ENCODE peak calls at places on chromosomes 4 and X, in six cellular contexts. F is sigmoid colon, S is K562, V is A549, R is ovary, P is transverse colon. D is an unnamed sample.

GRCh38 chr4:169485791-169486742 is 126.3 kb downstream of the NEK1 start:
- DNase-seq in S (no peak), R (no peak), V (peak; percentile 13), F (no peak), P (peak; percentile 26), D (no peak)

GRCh38 chrX:109954333-109954732 is 48.6 kb upstream of the TMEM164 start:
- DNase-seq in P (no peak), S (no peak), R (no peak), F (no peak), V (no peak), D (no peak)

GRCh38 chr4:52852696-52853095 is 9.4 kb upstream of the RASL11B start:
- DNase-seq in F (no peak), P (no peak), S (no peak), R (no peak), V (no peak), D (no peak)

GRCh38 chrX:134868766-134869495 is 121.9 kb upstream of the SMIM10 start:
- DNase-seq in S (no peak), R (no peak), P (no peak), V (no peak), F (no peak), D (no peak)

GRCh38 chr4:30094866-30095265 is 625.3 kb upstream of the PCDH7 start:
- DNase-seq in R (no peak), S (no peak), V (no peak), F (no peak), P (no peak), D (no peak)

GRCh38 chr4:8356856-8357255 is 83.7 kb downstream of the ACOX3 start:
- DNase-seq in V (no peak), S (no peak), P (no peak), F (peak; percentile 20), R (no peak), D (no peak)

GRCh38 chr4:1462768-1463075 is 56.5 kb upstream of the NKX1-1 start:
- DNase-seq in R (no peak), F (no peak), V (no peak), P (no peak), S (no peak), D (no peak)

GRCh38 chrX:52034211-52034610 is 34.8 kb downstream of the MAGED4B start:
- DNase-seq in F (no peak), P (no peak), S (no peak), R (no peak), V (no peak), D (no peak)

GRCh38 chr4:76334885-76335284 is 28.4 kb downstream of the STBD1 start:
- DNase-seq in S (no peak), P (no peak), R (no peak), F (no peak), V (no peak), D (no peak)

GRCh38 chr4:182560358-182560757 is 317.2 kb downstream of the TENM3 start:
- DNase-seq in S (no peak), P (no peak), R (no peak), F (no peak), V (no peak), D (no peak)

GRCh38 chr4:132101526-132101925 is 1047.6 kb upstream of the PCDH10 start:
- DNase-seq in R (no peak), F (no peak), S (no peak), P (no peak), V (no peak), D (no peak)

GRCh38 chrX:82412851-82413250 is 1095.2 kb upstream of the POU3F4 start:
- DNase-seq in P (no peak), V (no peak), F (no peak), S (no peak), R (no peak), D (no peak)

GRCh38 chr4:39286263-39286662 is 79.9 kb downstream of the RFC1 start:
- DNase-seq in S (no peak), P (no peak), R (no peak), F (no peak), V (no peak), D (no peak)

GRCh38 chr4:2907706-2908293 is 55.4 kb downstream of the NOP14 start:
- DNase-seq in P (no peak), F (no peak), S (no peak), V (no peak), R (no peak), D (no peak)

GRCh38 chrX:85004255-85004654 is 578 bp downstream of the APOOL start:
- DNase-seq in V (no peak), S (no peak), F (no peak), R (no peak), P (no peak), D (no peak)

GRCh38 chr4:38782452-38783108 is at the start of gene TLR10:
- DNase-seq in S (peak; percentile 40), F (no peak), R (no peak), V (peak; percentile 19), P (peak; percentile 46), D (no peak)

GRCh38 chrX:154490021-154490413 is 412 bp downstream of the SLC10A3 start:
- DNase-seq in R (peak; percentile 66), V (peak; percentile 31), P (peak; percentile 30), F (peak; percentile 82), S (no peak), D (no peak)

GRCh38 chrX:41447897-41448296 is 754 bp downstream of the NYX start:
- DNase-seq in V (no peak), F (no peak), R (no peak), P (no peak), S (no peak), D (no peak)

GRCh38 chr4:119666653-119667091 is 38.1 kb upstream of the PDE5A start:
- DNase-seq in F (no peak), V (no peak), R (no peak), P (no peak), S (no peak), D (no peak)

GRCh38 chr4:7557447-7557846 is 122.7 kb upstream of the PSAPL1 start:
- DNase-seq in V (peak; percentile 41), R (no peak), S (no peak), P (no peak), F (no peak), D (no peak)

GRCh38 chr4:73589261-73589847 is 30.9 kb downstream of the RASSF6 start:
- DNase-seq in P (no peak), S (no peak), F (no peak), R (no peak), V (no peak), D (no peak)

GRCh38 chrX:135373357-135373756 is 48.4 kb upstream of the SMIM10L2A start:
- DNase-seq in F (no peak), S (no peak), V (no peak), R (no peak), P (no peak), D (no peak)

GRCh38 chr4:173547889-173548288 is 17.9 kb upstream of the HAND2 start:
- DNase-seq in R (peak; percentile 44), V (no peak), P (no peak), F (peak; percentile 63), S (no peak), D (no peak)

GRCh38 chr4:6943012-6943869 is 33.6 kb downstream of the TBC1D14 start:
- DNase-seq in F (no peak), R (no peak), P (peak; percentile 64), V (no peak), S (no peak), D (no peak)

GRCh38 chr4:154551872-154552686 is 1.9 kb upstream of the PLRG1 start:
- DNase-seq in P (peak; percentile 78), S (peak; percentile 69), R (peak; percentile 59), F (peak; percentile 88), V (peak; percentile 49), D (peak; percentile 86)

GRCh38 chr4:16034010-16034829 is 49.6 kb downstream of the PROM1 start:
- DNase-seq in V (no peak), F (no peak), P (no peak), R (no peak), S (no peak), D (no peak)

GRCh38 chr4:56049428-56050212 is 100.9 kb downstream of the CEP135 start:
- DNase-seq in F (no peak), S (peak; percentile 13), R (peak; percentile 8), P (peak; percentile 32), V (no peak), D (no peak)

GRCh38 chr4:152512483-152512882 is 23.4 kb downstream of the FBXW7 start:
- DNase-seq in V (no peak), R (no peak), F (no peak), P (no peak), S (no peak), D (no peak)

GRCh38 chr4:152667781-152668180 is 12.0 kb downstream of the TMEM154 start:
- DNase-seq in R (no peak), S (no peak), V (no peak), F (no peak), P (no peak), D (no peak)

GRCh38 chr4:24363751-24364150 is 220.6 kb downstream of the DHX15 start:
- DNase-seq in P (no peak), S (no peak), F (no peak), V (no peak), R (no peak), D (no peak)
- TF ChIP-seq EP300 in P (no peak), S (no peak), F (no peak), V (no peak), R (no peak), D (no peak)

DNA sequence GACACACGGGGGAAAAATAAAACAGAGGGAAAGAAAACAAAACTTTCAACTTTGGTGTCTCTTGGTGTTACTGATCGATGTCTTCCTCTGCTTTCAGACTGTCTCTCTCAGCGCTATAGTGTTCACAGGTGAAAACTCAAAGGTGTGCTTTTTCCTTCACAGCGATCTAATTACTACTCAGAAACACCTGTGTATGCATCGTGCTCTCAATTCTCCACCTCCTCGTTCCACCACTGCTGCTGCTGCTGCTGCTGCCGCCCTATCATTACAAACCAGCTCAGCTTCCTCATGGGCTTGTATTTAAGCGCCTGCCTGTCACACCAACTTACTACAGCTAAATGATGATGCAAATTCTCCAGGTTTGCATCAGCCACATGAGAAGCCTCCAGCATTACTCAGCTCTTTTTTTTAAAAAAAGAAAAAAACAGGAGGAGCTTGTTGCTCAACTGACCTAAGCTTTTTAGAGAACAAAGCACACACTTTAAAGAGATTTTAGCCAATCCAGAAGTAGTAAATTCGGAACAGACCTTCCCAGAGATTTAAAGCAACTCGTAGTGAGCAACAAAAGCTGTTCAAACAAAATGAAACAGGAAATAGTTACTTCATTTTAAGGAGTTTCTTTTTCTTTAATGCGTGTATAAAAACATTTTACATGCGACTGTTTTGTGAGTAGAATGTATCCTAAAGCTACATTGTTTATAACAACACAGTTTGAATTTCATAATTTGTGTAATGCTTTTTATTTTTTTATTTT is at the start of gene SLC7A11:
- DNase-seq in F (no peak), P (peak; percentile 83), V (peak; percentile 20), S (peak; percentile 65), R (peak; percentile 13), D (no peak)
- TF ChIP-seq EP300 in F (no peak), P (no peak), V (peak; percentile 54), S (peak; percentile 91), R (no peak), D (no peak)

GRCh38 chr4:172547724-172548123 is 620.9 kb upstream of the GALNT7 start:
- DNase-seq in P (no peak), V (no peak), S (no peak), F (no peak), R (no peak), D (no peak)
- TF ChIP-seq EP300 in P (no peak), V (no peak), S (no peak), F (no peak), R (no peak), D (no peak)

GRCh38 chrX:9605484-9605883 is 140.6 kb downstream of the TBL1X start:
- DNase-seq in R (no peak), P (no peak), V (no peak), F (no peak), S (no peak), D (no peak)
- TF ChIP-seq EP300 in R (no peak), P (no peak), V (no peak), F (no peak), S (no peak), D (no peak)

GRCh38 chr4:97330915-97331314 is 812.4 kb downstream of the STPG2 start:
- DNase-seq in S (no peak), P (no peak), V (no peak), R (no peak), F (no peak), D (no peak)
- TF ChIP-seq EP300 in S (no peak), P (no peak), V (no peak), R (no peak), F (no peak), D (no peak)